ENCODE peak calls at places on chromosomes 3 and 15, in eight cellular contexts. One of them, this sample, is unnamed.

GRCh38 chr3:134044459-134044858 is 14.7 kb upstream of the SLCO2A1 start:
- DNase-seq in OCI-LY7: peak
- DNase-seq in AG09309: no peak
- DNase-seq in heart right ventricle: no peak
- DNase-seq in tibial artery: no peak
- DNase-seq in IMR-90: no peak
- DNase-seq in AG04449: no peak
- DNase-seq in fibroblast of lung: no peak
- DNase-seq in this sample: no peak

GRCh38 chr15:50940506-50940905 is 32.0 kb downstream of the AP4E1 start:
- DNase-seq in OCI-LY7: no peak
- DNase-seq in AG09309: no peak
- DNase-seq in heart right ventricle: no peak
- DNase-seq in tibial artery: no peak
- DNase-seq in IMR-90: peak
- DNase-seq in AG04449: no peak
- DNase-seq in fibroblast of lung: peak
- DNase-seq in this sample: peak

GRCh38 chr15:74866090-74866489 is 7.1 kb downstream of the SCAMP2 start:
- DNase-seq in OCI-LY7: no peak
- DNase-seq in AG09309: no peak
- DNase-seq in heart right ventricle: no peak
- DNase-seq in tibial artery: no peak
- DNase-seq in IMR-90: peak
- DNase-seq in AG04449: peak
- DNase-seq in fibroblast of lung: peak
- DNase-seq in this sample: peak

GRCh38 chr15:71251548-71252035 is 136.3 kb downstream of the THSD4 start:
- DNase-seq in OCI-LY7: no peak
- DNase-seq in AG09309: no peak
- DNase-seq in heart right ventricle: no peak
- DNase-seq in tibial artery: no peak
- DNase-seq in IMR-90: no peak
- DNase-seq in AG04449: no peak
- DNase-seq in fibroblast of lung: no peak
- DNase-seq in this sample: no peak

GRCh38 chr3:2166552-2166951 is 67.9 kb downstream of the CNTN4 start:
- DNase-seq in OCI-LY7: no peak
- DNase-seq in AG09309: no peak
- DNase-seq in heart right ventricle: no peak
- DNase-seq in tibial artery: no peak
- DNase-seq in IMR-90: no peak
- DNase-seq in AG04449: no peak
- DNase-seq in fibroblast of lung: no peak
- DNase-seq in this sample: no peak

GRCh38 chr3:49199244-49199899 is 28.0 kb downstream of the KLHDC8B start:
- DNase-seq in OCI-LY7: no peak
- DNase-seq in AG09309: peak
- DNase-seq in heart right ventricle: peak
- DNase-seq in tibial artery: peak
- DNase-seq in IMR-90: peak
- DNase-seq in AG04449: no peak
- DNase-seq in fibroblast of lung: peak
- DNase-seq in this sample: peak

GRCh38 chr3:36548712-36549111 is 168.4 kb downstream of the STAC start:
- DNase-seq in OCI-LY7: no peak
- DNase-seq in AG09309: no peak
- DNase-seq in heart right ventricle: no peak
- DNase-seq in tibial artery: no peak
- DNase-seq in IMR-90: no peak
- DNase-seq in AG04449: no peak
- DNase-seq in fibroblast of lung: no peak
- DNase-seq in this sample: no peak

GRCh38 chr3:59251899-59252298 is 202.1 kb upstream of the CFAP20DC start:
- DNase-seq in OCI-LY7: no peak
- DNase-seq in AG09309: no peak
- DNase-seq in heart right ventricle: no peak
- DNase-seq in tibial artery: no peak
- DNase-seq in IMR-90: peak
- DNase-seq in AG04449: no peak
- DNase-seq in fibroblast of lung: no peak
- DNase-seq in this sample: no peak

GRCh38 chr15:48603123-48603500 is 42.4 kb downstream of the FBN1 start:
- DNase-seq in OCI-LY7: no peak
- DNase-seq in AG09309: no peak
- DNase-seq in heart right ventricle: no peak
- DNase-seq in tibial artery: no peak
- DNase-seq in IMR-90: no peak
- DNase-seq in AG04449: no peak
- DNase-seq in fibroblast of lung: no peak
- DNase-seq in this sample: peak

GRCh38 chr15:58243083-58243482 is 104.9 kb downstream of the AQP9 start:
- DNase-seq in OCI-LY7: no peak
- DNase-seq in AG09309: no peak
- DNase-seq in heart right ventricle: no peak
- DNase-seq in tibial artery: no peak
- DNase-seq in IMR-90: no peak
- DNase-seq in AG04449: no peak
- DNase-seq in fibroblast of lung: no peak
- DNase-seq in this sample: no peak

GRCh38 chr15:74653426-74654082 is 37.9 kb downstream of the CLK3 start:
- DNase-seq in OCI-LY7: peak
- DNase-seq in AG09309: peak
- DNase-seq in heart right ventricle: no peak
- DNase-seq in tibial artery: no peak
- DNase-seq in IMR-90: peak
- DNase-seq in AG04449: no peak
- DNase-seq in fibroblast of lung: peak
- DNase-seq in this sample: peak

GRCh38 chr3:150443331-150443741 is 35.2 kb downstream of the TSC22D2 start:
- DNase-seq in OCI-LY7: no peak
- DNase-seq in AG09309: no peak
- DNase-seq in heart right ventricle: no peak
- DNase-seq in tibial artery: no peak
- DNase-seq in IMR-90: peak
- DNase-seq in AG04449: no peak
- DNase-seq in fibroblast of lung: peak
- DNase-seq in this sample: peak

GRCh38 chr3:195537995-195538394 is 5.1 kb downstream of the PPP1R2 start:
- DNase-seq in OCI-LY7: peak
- DNase-seq in AG09309: no peak
- DNase-seq in heart right ventricle: no peak
- DNase-seq in tibial artery: no peak
- DNase-seq in IMR-90: no peak
- DNase-seq in AG04449: no peak
- DNase-seq in fibroblast of lung: no peak
- DNase-seq in this sample: no peak

GRCh38 chr3:57048052-57048671 is 12.3 kb upstream of the SPATA12 start:
- DNase-seq in OCI-LY7: no peak
- DNase-seq in AG09309: peak
- DNase-seq in heart right ventricle: no peak
- DNase-seq in tibial artery: peak
- DNase-seq in IMR-90: no peak
- DNase-seq in AG04449: no peak
- DNase-seq in fibroblast of lung: peak
- DNase-seq in this sample: peak

GRCh38 chr3:189148090-189148507 is 23.7 kb upstream of the TPRG1 start:
- DNase-seq in OCI-LY7: peak
- DNase-seq in AG09309: peak
- DNase-seq in heart right ventricle: peak
- DNase-seq in tibial artery: peak
- DNase-seq in IMR-90: peak
- DNase-seq in AG04449: no peak
- DNase-seq in fibroblast of lung: peak
- DNase-seq in this sample: peak

GRCh38 chr3:189143321-189143720 is 28.4 kb upstream of the TPRG1 start:
- DNase-seq in OCI-LY7: no peak
- DNase-seq in AG09309: no peak
- DNase-seq in heart right ventricle: no peak
- DNase-seq in tibial artery: no peak
- DNase-seq in IMR-90: peak
- DNase-seq in AG04449: no peak
- DNase-seq in fibroblast of lung: no peak
- DNase-seq in this sample: no peak

GRCh38 chr3:189146842-189147241 is 24.9 kb upstream of the TPRG1 start:
- DNase-seq in OCI-LY7: no peak
- DNase-seq in AG09309: no peak
- DNase-seq in heart right ventricle: no peak
- DNase-seq in tibial artery: no peak
- DNase-seq in IMR-90: no peak
- DNase-seq in AG04449: no peak
- DNase-seq in fibroblast of lung: peak
- DNase-seq in this sample: no peak

GRCh38 chr3:189142527-189142926 is 29.2 kb upstream of the TPRG1 start:
- DNase-seq in OCI-LY7: no peak
- DNase-seq in AG09309: no peak
- DNase-seq in heart right ventricle: no peak
- DNase-seq in tibial artery: no peak
- DNase-seq in IMR-90: no peak
- DNase-seq in AG04449: no peak
- DNase-seq in fibroblast of lung: no peak
- DNase-seq in this sample: no peak

GRCh38 chr3:189144645-189145044 is 27.1 kb upstream of the TPRG1 start:
- DNase-seq in OCI-LY7: peak
- DNase-seq in AG09309: no peak
- DNase-seq in heart right ventricle: no peak
- DNase-seq in tibial artery: no peak
- DNase-seq in IMR-90: peak
- DNase-seq in AG04449: no peak
- DNase-seq in fibroblast of lung: peak
- DNase-seq in this sample: peak
- TF ChIP-seq CTCF in OCI-LY7: peak
- TF ChIP-seq CTCF in AG09309: no peak
- TF ChIP-seq CTCF in heart right ventricle: peak
- TF ChIP-seq CTCF in tibial artery: peak
- TF ChIP-seq CTCF in IMR-90: no peak
- TF ChIP-seq CTCF in AG04449: no peak
- TF ChIP-seq CTCF in fibroblast of lung: no peak
- TF ChIP-seq CTCF in this sample: peak

DNA sequence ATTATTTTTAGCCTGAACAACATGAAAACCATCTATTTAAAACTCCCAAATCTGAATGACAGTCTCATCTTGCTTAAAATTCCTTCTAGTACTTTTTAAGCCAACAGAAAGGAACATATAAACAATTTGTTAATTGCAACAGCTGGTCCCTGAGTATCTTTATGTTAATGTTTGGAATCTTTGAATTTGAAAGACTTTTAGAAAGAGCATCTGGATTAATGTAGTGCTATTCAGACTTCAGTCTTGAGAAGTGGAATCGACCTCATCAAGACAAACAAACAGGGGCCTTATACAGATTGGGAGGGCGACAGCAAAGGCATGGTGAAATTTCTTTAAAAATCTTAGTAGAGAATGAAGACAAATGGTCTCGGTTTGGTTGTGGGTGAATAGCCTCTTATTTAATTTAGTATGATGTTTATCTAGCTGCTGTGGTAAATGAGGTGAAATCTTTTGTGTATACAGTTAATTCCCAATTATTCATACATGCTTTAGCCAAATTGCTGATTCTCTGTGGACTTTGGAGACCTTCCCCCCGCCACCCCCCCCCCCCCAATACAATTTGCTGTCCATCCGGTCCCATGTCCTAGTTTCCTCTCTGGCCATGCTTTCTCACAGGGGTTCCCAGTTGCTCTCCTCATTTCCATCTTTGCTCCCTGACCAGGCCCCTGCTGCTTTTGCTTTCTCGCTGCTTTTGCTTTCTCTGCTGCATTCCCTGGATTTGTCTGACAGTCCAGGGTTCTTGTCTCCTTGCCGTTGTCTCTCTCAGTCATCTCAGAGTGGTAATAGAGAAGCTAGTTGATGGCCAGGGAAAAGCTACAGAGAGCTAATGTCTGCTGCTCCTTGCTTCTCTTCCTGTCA is 135.2 kb downstream of the FNDC3B start:
- DNase-seq in OCI-LY7: no peak
- DNase-seq in AG09309: no peak
- DNase-seq in heart right ventricle: no peak
- DNase-seq in tibial artery: no peak
- DNase-seq in IMR-90: peak
- DNase-seq in AG04449: no peak
- DNase-seq in fibroblast of lung: peak
- DNase-seq in this sample: no peak
- H3K4me3 ChIP-seq in OCI-LY7: no peak
- H3K4me3 ChIP-seq in AG09309: no peak
- H3K4me3 ChIP-seq in heart right ventricle: no peak
- H3K4me3 ChIP-seq in tibial artery: no peak
- H3K4me3 ChIP-seq in IMR-90: no peak
- H3K4me3 ChIP-seq in AG04449: no peak
- H3K4me3 ChIP-seq in fibroblast of lung: no peak
- H3K4me3 ChIP-seq in this sample: no peak

DNA sequence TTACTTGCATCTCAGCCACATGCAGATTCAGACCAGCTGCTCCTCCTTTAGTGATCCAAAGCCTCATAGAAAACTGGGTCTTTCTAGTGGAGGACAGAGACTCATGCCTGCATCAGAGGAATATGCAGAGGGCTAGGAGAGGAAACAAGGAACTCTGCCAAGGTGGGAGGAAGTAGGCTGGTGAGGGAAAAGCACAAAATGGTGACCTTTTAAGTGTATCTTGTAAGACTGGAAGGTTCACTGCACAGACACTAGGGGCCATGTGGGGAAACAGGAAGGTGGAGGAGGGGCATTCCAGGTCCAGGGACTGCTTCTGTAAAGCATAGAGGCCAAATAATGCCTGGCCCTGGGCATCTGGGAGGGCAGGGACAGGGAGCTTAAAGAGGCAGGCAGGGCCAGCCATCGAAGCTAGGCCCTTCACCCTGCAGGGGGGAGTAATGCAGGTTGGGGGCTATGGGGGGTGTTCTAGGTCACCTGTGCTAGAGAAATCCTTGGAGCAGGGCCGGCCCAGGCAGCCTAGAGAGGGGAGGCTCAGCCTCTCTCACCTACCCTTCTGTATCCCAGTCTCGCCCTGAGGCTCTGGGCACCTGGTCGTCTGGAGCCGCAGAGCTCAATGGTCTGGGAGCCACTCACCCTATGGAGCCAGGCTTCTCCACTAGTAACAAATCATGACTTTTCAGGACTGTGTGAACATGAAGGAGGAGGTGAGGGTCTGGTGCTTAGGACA is 117.7 kb downstream of the DNAJB8 start:
- DNase-seq in OCI-LY7: peak
- DNase-seq in AG09309: no peak
- DNase-seq in heart right ventricle: no peak
- DNase-seq in tibial artery: no peak
- DNase-seq in IMR-90: peak
- DNase-seq in AG04449: no peak
- DNase-seq in fibroblast of lung: no peak
- DNase-seq in this sample: peak
- TF ChIP-seq CTCF in OCI-LY7: no peak
- TF ChIP-seq CTCF in AG09309: no peak
- TF ChIP-seq CTCF in heart right ventricle: no peak
- TF ChIP-seq CTCF in tibial artery: no peak
- TF ChIP-seq CTCF in IMR-90: no peak
- TF ChIP-seq CTCF in AG04449: no peak
- TF ChIP-seq CTCF in fibroblast of lung: no peak
- TF ChIP-seq CTCF in this sample: no peak

GRCh38 chr3:178002113-178002512 is 534.1 kb upstream of the KCNMB2 start:
- DNase-seq in OCI-LY7: no peak
- DNase-seq in AG09309: no peak
- DNase-seq in heart right ventricle: no peak
- DNase-seq in tibial artery: no peak
- DNase-seq in IMR-90: no peak
- DNase-seq in AG04449: no peak
- DNase-seq in fibroblast of lung: no peak
- DNase-seq in this sample: no peak
- H3K4me3 ChIP-seq in OCI-LY7: no peak
- H3K4me3 ChIP-seq in AG09309: no peak
- H3K4me3 ChIP-seq in heart right ventricle: no peak
- H3K4me3 ChIP-seq in tibial artery: no peak
- H3K4me3 ChIP-seq in IMR-90: no peak
- H3K4me3 ChIP-seq in AG04449: no peak
- H3K4me3 ChIP-seq in fibroblast of lung: no peak
- H3K4me3 ChIP-seq in this sample: no peak

This sample was measured in fibroblast of pulmonary artery.